ENCODE peak calls at places on chromosomes 6 and 20, in seven cellular contexts. One of them, this sample, is unnamed.

GRCh38 chr20:20064303-20064702 is 12.0 kb downstream of the CFAP61 start:
- DNase-seq in substantia nigra: no peak
- DNase-seq in suprapubic skin: no peak
- DNase-seq in NCI-H345: no peak
- DNase-seq in pancreas: no peak
- DNase-seq in spleen: no peak
- DNase-seq in KG1: no peak
- DNase-seq in this sample: no peak

GRCh38 chr6:117829594-117830319 is 77.3 kb upstream of the SLC35F1 start:
- DNase-seq in suprapubic skin: no peak
- DNase-seq in substantia nigra: no peak
- DNase-seq in KG1: no peak
- DNase-seq in pancreas: peak
- DNase-seq in NCI-H345: no peak
- DNase-seq in spleen: no peak
- DNase-seq in this sample: peak

GRCh38 chr20:36093804-36094145 is 60.8 kb upstream of the EPB41L1 start:
- DNase-seq in pancreas: no peak
- DNase-seq in suprapubic skin: no peak
- DNase-seq in substantia nigra: no peak
- DNase-seq in spleen: no peak
- DNase-seq in KG1: no peak
- DNase-seq in NCI-H345: peak
- DNase-seq in this sample: no peak

GRCh38 chr6:116447496-116448011 is 13.6 kb upstream of the CALHM6 start:
- DNase-seq in suprapubic skin: no peak
- DNase-seq in NCI-H345: no peak
- DNase-seq in substantia nigra: no peak
- DNase-seq in spleen: no peak
- DNase-seq in KG1: no peak
- DNase-seq in pancreas: no peak
- DNase-seq in this sample: peak

GRCh38 chr6:38239719-38240451 is 399.8 kb downstream of the BTBD9 start:
- DNase-seq in NCI-H345: peak
- DNase-seq in KG1: no peak
- DNase-seq in pancreas: no peak
- DNase-seq in spleen: no peak
- DNase-seq in substantia nigra: no peak
- DNase-seq in suprapubic skin: no peak
- DNase-seq in this sample: no peak

GRCh38 chr6:75206338-75207210 is 721 bp upstream of the COL12A1 start:
- DNase-seq in pancreas: peak
- DNase-seq in suprapubic skin: no peak
- DNase-seq in NCI-H345: no peak
- DNase-seq in KG1: no peak
- DNase-seq in substantia nigra: no peak
- DNase-seq in spleen: peak
- DNase-seq in this sample: no peak

GRCh38 chr6:30061766-30062458 is 847 bp downstream of the POLR1H start:
- DNase-seq in pancreas: no peak
- DNase-seq in spleen: no peak
- DNase-seq in substantia nigra: no peak
- DNase-seq in KG1: peak
- DNase-seq in NCI-H345: no peak
- DNase-seq in suprapubic skin: peak
- DNase-seq in this sample: no peak

GRCh38 chr20:25338112-25339023 is 52.3 kb downstream of the ABHD12 start:
- DNase-seq in suprapubic skin: no peak
- DNase-seq in substantia nigra: no peak
- DNase-seq in spleen: no peak
- DNase-seq in pancreas: no peak
- DNase-seq in KG1: no peak
- DNase-seq in NCI-H345: no peak
- DNase-seq in this sample: no peak

GRCh38 chr6:33279971-33280511 is 3.1 kb downstream of the B3GALT4 start:
- DNase-seq in spleen: no peak
- DNase-seq in NCI-H345: no peak
- DNase-seq in KG1: no peak
- DNase-seq in suprapubic skin: no peak
- DNase-seq in substantia nigra: no peak
- DNase-seq in pancreas: no peak
- DNase-seq in this sample: no peak

GRCh38 chr20:49284818-49285217 is 7.0 kb upstream of the ZNFX1 start:
- DNase-seq in substantia nigra: no peak
- DNase-seq in suprapubic skin: no peak
- DNase-seq in spleen: no peak
- DNase-seq in pancreas: no peak
- DNase-seq in KG1: no peak
- DNase-seq in NCI-H345: no peak
- DNase-seq in this sample: no peak

GRCh38 chr6:140078552-140079126 is 704.2 kb upstream of the CITED2 start:
- DNase-seq in pancreas: no peak
- DNase-seq in KG1: no peak
- DNase-seq in suprapubic skin: no peak
- DNase-seq in substantia nigra: no peak
- DNase-seq in NCI-H345: no peak
- DNase-seq in spleen: no peak
- DNase-seq in this sample: no peak

GRCh38 chr20:33131949-33132822 is 35.8 kb upstream of the BPIFA2 start:
- DNase-seq in NCI-H345: no peak
- DNase-seq in substantia nigra: no peak
- DNase-seq in suprapubic skin: no peak
- DNase-seq in pancreas: peak
- DNase-seq in spleen: no peak
- DNase-seq in KG1: no peak
- DNase-seq in this sample: no peak

GRCh38 chr6:168725821-168726220 is 284.8 kb downstream of the SMOC2 start:
- DNase-seq in pancreas: no peak
- DNase-seq in spleen: peak
- DNase-seq in substantia nigra: no peak
- DNase-seq in NCI-H345: peak
- DNase-seq in suprapubic skin: no peak
- DNase-seq in KG1: no peak
- DNase-seq in this sample: no peak

GRCh38 chr20:23091741-23092408 is 5.8 kb upstream of the CD93 start:
- DNase-seq in substantia nigra: no peak
- DNase-seq in KG1: no peak
- DNase-seq in suprapubic skin: no peak
- DNase-seq in pancreas: no peak
- DNase-seq in NCI-H345: no peak
- DNase-seq in spleen: no peak
- DNase-seq in this sample: no peak

GRCh38 chr6:38420207-38420606 is 219.5 kb downstream of the BTBD9 start:
- DNase-seq in NCI-H345: no peak
- DNase-seq in substantia nigra: no peak
- DNase-seq in KG1: no peak
- DNase-seq in spleen: no peak
- DNase-seq in suprapubic skin: no peak
- DNase-seq in pancreas: no peak
- DNase-seq in this sample: no peak

GRCh38 chr6:136784271-136784664 is 8.0 kb downstream of the MAP3K5 start:
- DNase-seq in suprapubic skin: no peak
- DNase-seq in NCI-H345: no peak
- DNase-seq in pancreas: no peak
- DNase-seq in substantia nigra: no peak
- DNase-seq in KG1: no peak
- DNase-seq in spleen: no peak
- DNase-seq in this sample: no peak

GRCh38 chr6:106496791-106497190 is 132.5 kb downstream of the RTN4IP1 start:
- DNase-seq in substantia nigra: no peak
- DNase-seq in pancreas: no peak
- DNase-seq in KG1: no peak
- DNase-seq in spleen: no peak
- DNase-seq in NCI-H345: no peak
- DNase-seq in suprapubic skin: no peak
- DNase-seq in this sample: no peak

GRCh38 chr6:50842446-50842845 is 23.8 kb downstream of the TFAP2B start:
- DNase-seq in pancreas: no peak
- DNase-seq in suprapubic skin: no peak
- DNase-seq in spleen: no peak
- DNase-seq in NCI-H345: no peak
- DNase-seq in KG1: no peak
- DNase-seq in substantia nigra: no peak
- DNase-seq in this sample: no peak

GRCh38 chr6:8627085-8627861 is 191.9 kb upstream of the SLC35B3 start:
- DNase-seq in spleen: no peak
- DNase-seq in suprapubic skin: no peak
- DNase-seq in pancreas: no peak
- DNase-seq in NCI-H345: no peak
- DNase-seq in substantia nigra: no peak
- DNase-seq in KG1: no peak
- DNase-seq in this sample: no peak

GRCh38 chr6:67811239-67812037 is 823.6 kb upstream of the ADGRB3 start:
- DNase-seq in spleen: no peak
- DNase-seq in suprapubic skin: no peak
- DNase-seq in KG1: no peak
- DNase-seq in pancreas: no peak
- DNase-seq in NCI-H345: no peak
- DNase-seq in substantia nigra: no peak
- DNase-seq in this sample: no peak

GRCh38 chr6:11380969-11381744 is 148.7 kb upstream of the NEDD9 start:
- DNase-seq in substantia nigra: no peak
- DNase-seq in KG1: no peak
- DNase-seq in suprapubic skin: no peak
- DNase-seq in spleen: no peak
- DNase-seq in pancreas: no peak
- DNase-seq in NCI-H345: no peak
- DNase-seq in this sample: no peak

GRCh38 chr20:63522091-63522868 is 1.7 kb downstream of the PPDPF start:
- DNase-seq in spleen: peak
- DNase-seq in substantia nigra: no peak
- DNase-seq in NCI-H345: no peak
- DNase-seq in pancreas: peak
- DNase-seq in KG1: no peak
- DNase-seq in suprapubic skin: no peak
- DNase-seq in this sample: no peak

GRCh38 chr6:87118054-87118453 is 23.1 kb upstream of the CGA start:
- DNase-seq in NCI-H345: no peak
- DNase-seq in spleen: no peak
- DNase-seq in pancreas: no peak
- DNase-seq in suprapubic skin: no peak
- DNase-seq in substantia nigra: no peak
- DNase-seq in KG1: no peak
- DNase-seq in this sample: no peak

GRCh38 chr20:19802492-19803158 is 44.6 kb downstream of the RIN2 start:
- DNase-seq in KG1: no peak
- DNase-seq in suprapubic skin: no peak
- DNase-seq in substantia nigra: no peak
- DNase-seq in spleen: no peak
- DNase-seq in NCI-H345: no peak
- DNase-seq in pancreas: no peak
- DNase-seq in this sample: no peak

GRCh38 chr6:31020057-31020456 is 9.8 kb downstream of the MUC22 start:
- DNase-seq in spleen: no peak
- DNase-seq in substantia nigra: no peak
- DNase-seq in pancreas: no peak
- DNase-seq in suprapubic skin: no peak
- DNase-seq in NCI-H345: no peak
- DNase-seq in KG1: no peak
- DNase-seq in this sample: no peak

GRCh38 chr6:74735304-74735703 is 470.5 kb downstream of the COL12A1 start:
- DNase-seq in suprapubic skin: peak
- DNase-seq in substantia nigra: no peak
- DNase-seq in spleen: no peak
- DNase-seq in pancreas: no peak
- DNase-seq in KG1: no peak
- DNase-seq in NCI-H345: no peak
- DNase-seq in this sample: no peak

GRCh38 chr6:28657756-28658465 is 132.2 kb downstream of the GPX5 start:
- DNase-seq in spleen: no peak
- DNase-seq in substantia nigra: no peak
- DNase-seq in pancreas: no peak
- DNase-seq in KG1: peak
- DNase-seq in NCI-H345: peak
- DNase-seq in suprapubic skin: no peak
- DNase-seq in this sample: peak

GRCh38 chr20:47276856-47277541 is 79.5 kb downstream of the ZMYND8 start:
- DNase-seq in KG1: no peak
- DNase-seq in suprapubic skin: peak
- DNase-seq in substantia nigra: no peak
- DNase-seq in pancreas: no peak
- DNase-seq in spleen: no peak
- DNase-seq in NCI-H345: no peak
- DNase-seq in this sample: no peak

GRCh38 chr6:6758915-6759654 is 170.6 kb downstream of the LY86 start:
- DNase-seq in pancreas: peak
- DNase-seq in KG1: peak
- DNase-seq in spleen: no peak
- DNase-seq in NCI-H345: peak
- DNase-seq in substantia nigra: peak
- DNase-seq in suprapubic skin: peak
- DNase-seq in this sample: no peak

GRCh38 chr20:8368680-8369079 is 236.6 kb downstream of the PLCB1 start:
- DNase-seq in NCI-H345: no peak
- DNase-seq in pancreas: no peak
- DNase-seq in KG1: no peak
- DNase-seq in suprapubic skin: no peak
- DNase-seq in spleen: no peak
- DNase-seq in substantia nigra: no peak
- DNase-seq in this sample: no peak

GRCh38 chr6:136031982-136032381 is 180.5 kb downstream of the PDE7B start:
- DNase-seq in NCI-H345: no peak
- DNase-seq in suprapubic skin: no peak
- DNase-seq in pancreas: no peak
- DNase-seq in spleen: no peak
- DNase-seq in substantia nigra: no peak
- DNase-seq in KG1: no peak
- DNase-seq in this sample: no peak

GRCh38 chr20:60900581-60900980 is 351.5 kb upstream of the CDH4 start:
- DNase-seq in NCI-H345: no peak
- DNase-seq in KG1: no peak
- DNase-seq in pancreas: no peak
- DNase-seq in spleen: no peak
- DNase-seq in suprapubic skin: no peak
- DNase-seq in substantia nigra: no peak
- DNase-seq in this sample: no peak

GRCh38 chr6:35152067-35152707 is 11.0 kb upstream of the TCP11 start:
- DNase-seq in pancreas: no peak
- DNase-seq in NCI-H345: no peak
- DNase-seq in spleen: no peak
- DNase-seq in suprapubic skin: no peak
- DNase-seq in KG1: no peak
- DNase-seq in substantia nigra: no peak
- DNase-seq in this sample: no peak

GRCh38 chr6:29887330-29887818 is 55.0 kb upstream of the HLA-A start:
- DNase-seq in spleen: peak
- DNase-seq in substantia nigra: peak
- DNase-seq in pancreas: no peak
- DNase-seq in NCI-H345: no peak
- DNase-seq in suprapubic skin: peak
- DNase-seq in KG1: no peak
- DNase-seq in this sample: no peak

GRCh38 chr6:110356778-110357177 is 1.4 kb downstream of the METTL24 start:
- DNase-seq in substantia nigra: no peak
- DNase-seq in suprapubic skin: no peak
- DNase-seq in NCI-H345: no peak
- DNase-seq in KG1: no peak
- DNase-seq in pancreas: no peak
- DNase-seq in spleen: no peak
- DNase-seq in this sample: no peak

GRCh38 chr20:2133318-2134183 is 31.9 kb downstream of the STK35 start:
- DNase-seq in KG1: no peak
- DNase-seq in spleen: peak
- DNase-seq in suprapubic skin: no peak
- DNase-seq in substantia nigra: no peak
- DNase-seq in pancreas: no peak
- DNase-seq in NCI-H345: no peak
- DNase-seq in this sample: no peak

GRCh38 chr6:5695260-5696245 is 311.2 kb downstream of the NRN1 start:
- DNase-seq in NCI-H345: no peak
- DNase-seq in spleen: no peak
- DNase-seq in substantia nigra: no peak
- DNase-seq in KG1: no peak
- DNase-seq in pancreas: no peak
- DNase-seq in suprapubic skin: no peak
- DNase-seq in this sample: peak

GRCh38 chr6:154341876-154342275 is 14.7 kb downstream of the IPCEF1 start:
- DNase-seq in pancreas: no peak
- DNase-seq in suprapubic skin: no peak
- DNase-seq in KG1: no peak
- DNase-seq in NCI-H345: no peak
- DNase-seq in substantia nigra: no peak
- DNase-seq in spleen: no peak
- DNase-seq in this sample: no peak